ENCODE peak calls at places on chromosomes 11 and 22, in ten cellular contexts. K is tibial artery, A is MM.1S, D is colonic mucosa, U is transverse colon, H is right lobe of liver, R is AG04450, E is endodermal cell, V is adrenal gland, N is GM23338. Y is an unnamed sample.

GRCh38 chr11:133821776-133822175 is 23.5 kb downstream of the SPATA19 start:
- DNase-seq in V (peak), E (peak), A (peak), N (peak), D (peak), R (no peak), U (peak), H (no peak), K (no peak), Y (peak)

GRCh38 chr11:130831506-130832385 is 84.5 kb downstream of the SNX19 start:
- DNase-seq in D (no peak), K (no peak), R (no peak), U (no peak), H (no peak), A (peak), V (no peak), N (peak), E (peak), Y (no peak)

GRCh38 chr22:46593996-46594946 is 25.9 kb upstream of the GRAMD4 start:
- DNase-seq in K (no peak), H (peak), R (no peak), A (no peak), U (no peak), V (no peak), E (no peak), D (no peak), N (no peak), Y (no peak)

GRCh38 chr11:104926771-104927470 is 28.7 kb upstream of the CASP12 start:
- DNase-seq in A (no peak), V (no peak), R (no peak), E (peak), K (no peak), D (no peak), U (no peak), H (no peak), N (peak), Y (no peak)

GRCh38 chr22:49372530-49373288 is 455.0 kb downstream of the BRD1 start:
- DNase-seq in A (no peak), E (peak), H (no peak), U (no peak), R (no peak), D (peak), V (no peak), N (no peak), K (no peak), Y (peak)

GRCh38 chr22:40585205-40585778 is 51.2 kb downstream of the MRTFA start:
- DNase-seq in V (no peak), U (no peak), E (no peak), N (no peak), H (no peak), A (no peak), D (no peak), K (no peak), R (no peak), Y (no peak)

GRCh38 chr11:115528217-115528616 is 24.0 kb upstream of the CADM1 start:
- DNase-seq in U (no peak), V (no peak), K (no peak), N (peak), E (peak), D (no peak), R (no peak), H (no peak), A (no peak), Y (no peak)

GRCh38 chr11:134761926-134762247 is 349.8 kb upstream of the B3GAT1 start:
- DNase-seq in H (no peak), N (no peak), K (no peak), A (no peak), E (no peak), R (no peak), V (no peak), D (no peak), U (no peak), Y (no peak)

GRCh38 chr11:78192223-78192719 is 3.6 kb downstream of the USP35 start:
- DNase-seq in D (no peak), H (no peak), V (peak), U (no peak), K (no peak), E (no peak), A (no peak), N (no peak), R (no peak), Y (peak)

GRCh38 chr11:128463975-128464374 is 123.4 kb downstream of the ETS1 start:
- DNase-seq in V (no peak), A (no peak), R (no peak), U (no peak), E (no peak), K (no peak), N (no peak), H (no peak), D (no peak), Y (no peak)

GRCh38 chr11:44403176-44403575 is 93.2 kb upstream of the ALX4 start:
- DNase-seq in K (no peak), H (no peak), A (no peak), V (no peak), U (no peak), N (no peak), R (no peak), D (no peak), E (no peak), Y (no peak)

GRCh38 chr11:130190371-130190881 is 30.8 kb downstream of the ST14 start:
- DNase-seq in H (no peak), E (no peak), R (no peak), A (no peak), N (no peak), D (peak), U (peak), V (no peak), K (no peak), Y (no peak)

GRCh38 chr22:47174096-47174495 is 411.6 kb downstream of the TBC1D22A start:
- DNase-seq in D (no peak), R (no peak), E (peak), V (peak), N (no peak), A (no peak), U (no peak), K (no peak), H (peak), Y (no peak)

GRCh38 chr11:129280027-129280811 is 88.1 kb upstream of the ARHGAP32 start:
- DNase-seq in H (no peak), V (peak), A (no peak), N (no peak), K (no peak), U (peak), E (no peak), R (no peak), D (no peak), Y (no peak)

GRCh38 chr11:65278351-65278750 is 16.6 kb downstream of the POLA2 start:
- DNase-seq in R (no peak), N (peak), V (no peak), D (no peak), A (no peak), K (no peak), H (no peak), E (no peak), U (no peak), Y (no peak)

GRCh38 chr11:46159694-46160093 is 38.4 kb upstream of the PHF21A start:
- DNase-seq in A (no peak), N (no peak), U (peak), K (no peak), D (peak), H (no peak), V (no peak), R (no peak), E (no peak), Y (no peak)

GRCh38 chr11:23233075-23233474 is 372.8 kb upstream of the CCDC179 start:
- DNase-seq in H (no peak), K (no peak), V (no peak), N (no peak), E (no peak), U (no peak), R (no peak), D (no peak), A (no peak), Y (no peak)

GRCh38 chr11:75562836-75563484 is 907 bp downstream of the SERPINH1 start:
- DNase-seq in E (peak), A (no peak), V (peak), N (peak), D (no peak), H (no peak), R (no peak), U (peak), K (no peak), Y (no peak)

GRCh38 chr11:71086687-71087258 is 165.6 kb downstream of the SHANK2 start:
- DNase-seq in A (no peak), R (no peak), E (peak), U (no peak), H (no peak), N (peak), K (no peak), V (peak), D (peak), Y (peak)

GRCh38 chr11:47642099-47642855 is at the start of gene MTCH2:
- DNase-seq in D (peak), E (peak), U (peak), A (peak), K (peak), H (peak), N (peak), R (peak), V (peak), Y (peak)
- TF ChIP-seq CTCF in D (peak), E (peak), U (peak), A (peak), K (peak), H (peak), N (no peak), R (peak), V (peak), Y (peak)

GRCh38 chr11:123365955-123366354 is 64.1 kb upstream of the GRAMD1B start:
- DNase-seq in D (no peak), R (no peak), E (no peak), K (no peak), V (no peak), A (no peak), N (peak), H (no peak), U (no peak), Y (no peak)
- H3K27ac ChIP-seq in D (no peak), R (no peak), E (no peak), K (no peak), V (no peak), A (no peak), N (no peak), H (no peak), U (no peak), Y (no peak)

GRCh38 chr11:27381238-27381666 is 18.2 kb upstream of the CCDC34 start:
- DNase-seq in N (no peak), D (no peak), R (no peak), U (no peak), V (no peak), A (no peak), K (no peak), H (peak), E (no peak), Y (peak)

GRCh38 chr11:27385245-27385644 is 22.2 kb upstream of the CCDC34 start:
- DNase-seq in H (no peak), D (no peak), A (no peak), K (peak), E (no peak), N (no peak), V (peak), U (no peak), R (peak), Y (no peak)

GRCh38 chr11:27380796-27381195 is 17.8 kb upstream of the CCDC34 start:
- DNase-seq in U (no peak), K (no peak), H (no peak), N (no peak), R (no peak), A (no peak), D (no peak), V (no peak), E (no peak), Y (no peak)

GRCh38 chr11:27386176-27386575 is 23.2 kb upstream of the CCDC34 start:
- DNase-seq in K (no peak), H (no peak), R (no peak), E (no peak), N (no peak), V (no peak), A (no peak), U (no peak), D (no peak), Y (no peak)

GRCh38 chr11:27383645-27384044 is 20.6 kb upstream of the CCDC34 start:
- DNase-seq in H (no peak), U (no peak), E (no peak), D (no peak), R (no peak), V (no peak), A (no peak), N (no peak), K (no peak), Y (no peak)
- TF ChIP-seq CTCF in H (no peak), U (no peak), E (no peak), D (no peak), R (no peak), V (no peak), A (no peak), N (no peak), K (no peak), Y (no peak)

DNA sequence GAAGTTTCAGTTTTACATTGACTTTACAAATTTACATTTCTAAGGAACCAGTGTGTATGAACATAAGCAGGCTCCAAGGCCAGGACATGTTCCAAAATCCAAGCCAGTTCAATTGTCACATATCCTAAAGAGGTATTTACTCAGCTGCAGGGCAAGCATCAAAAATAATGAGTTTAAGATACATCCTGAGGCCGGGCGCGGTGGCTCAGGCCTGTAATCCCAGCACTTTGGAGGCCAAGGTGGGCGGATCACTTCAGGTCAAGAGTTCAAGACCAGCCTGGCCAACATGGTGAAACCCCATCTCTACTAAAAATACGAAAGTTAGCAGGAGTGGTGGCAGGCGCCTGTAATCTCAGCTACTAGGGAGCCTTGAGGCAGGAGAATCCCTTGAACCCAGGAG is 39.0 kb upstream of the AKIP1 start:
- DNase-seq in V (no peak), U (no peak), E (no peak), D (no peak), K (no peak), H (no peak), N (no peak), R (no peak), A (no peak), Y (no peak)
- H3K27ac ChIP-seq in V (no peak), U (peak), E (no peak), D (peak), K (peak), H (no peak), N (no peak), R (peak), A (no peak), Y (peak)

GRCh38 chr11:17013548-17014320 is 480 bp downstream of the PLEKHA7 start:
- DNase-seq in V (no peak), D (peak), A (peak), H (peak), R (no peak), K (no peak), U (peak), E (peak), N (peak), Y (peak)
- TF ChIP-seq CTCF in V (no peak), D (no peak), A (no peak), H (no peak), R (no peak), K (no peak), U (no peak), E (no peak), N (no peak), Y (no peak)

GRCh38 chr22:44755956-44756361 is 3.6 kb downstream of the ARHGAP8 start:
- DNase-seq in D (peak), U (peak), R (no peak), V (no peak), A (no peak), H (no peak), K (no peak), E (peak), N (peak), Y (peak)
- H3K27ac ChIP-seq in D (peak), U (peak), R (no peak), V (no peak), A (no peak), H (no peak), K (no peak), E (no peak), N (peak), Y (peak)

GRCh38 chr11:69486773-69487266 is 5.4 kb downstream of the LINC01488 start:
- DNase-seq in K (no peak), A (no peak), E (no peak), H (peak), U (no peak), R (no peak), V (no peak), N (no peak), D (no peak), Y (no peak)

GRCh38 chr11:69486056-69486772 is 4.8 kb downstream of the LINC01488 start:
- DNase-seq in E (no peak), K (no peak), R (no peak), V (no peak), A (no peak), U (no peak), D (no peak), H (peak), N (no peak), Y (no peak)

GRCh38 chr11:69484427-69485259 is 3.2 kb downstream of the LINC01488 start:
- DNase-seq in D (no peak), K (no peak), V (no peak), N (no peak), H (peak), A (no peak), R (no peak), U (no peak), E (no peak), Y (no peak)

GRCh38 chr11:69483696-69484426 is 2.4 kb downstream of the LINC01488 start:
- DNase-seq in H (peak), V (no peak), E (no peak), N (peak), U (no peak), R (no peak), A (no peak), D (no peak), K (no peak), Y (no peak)

DNA sequence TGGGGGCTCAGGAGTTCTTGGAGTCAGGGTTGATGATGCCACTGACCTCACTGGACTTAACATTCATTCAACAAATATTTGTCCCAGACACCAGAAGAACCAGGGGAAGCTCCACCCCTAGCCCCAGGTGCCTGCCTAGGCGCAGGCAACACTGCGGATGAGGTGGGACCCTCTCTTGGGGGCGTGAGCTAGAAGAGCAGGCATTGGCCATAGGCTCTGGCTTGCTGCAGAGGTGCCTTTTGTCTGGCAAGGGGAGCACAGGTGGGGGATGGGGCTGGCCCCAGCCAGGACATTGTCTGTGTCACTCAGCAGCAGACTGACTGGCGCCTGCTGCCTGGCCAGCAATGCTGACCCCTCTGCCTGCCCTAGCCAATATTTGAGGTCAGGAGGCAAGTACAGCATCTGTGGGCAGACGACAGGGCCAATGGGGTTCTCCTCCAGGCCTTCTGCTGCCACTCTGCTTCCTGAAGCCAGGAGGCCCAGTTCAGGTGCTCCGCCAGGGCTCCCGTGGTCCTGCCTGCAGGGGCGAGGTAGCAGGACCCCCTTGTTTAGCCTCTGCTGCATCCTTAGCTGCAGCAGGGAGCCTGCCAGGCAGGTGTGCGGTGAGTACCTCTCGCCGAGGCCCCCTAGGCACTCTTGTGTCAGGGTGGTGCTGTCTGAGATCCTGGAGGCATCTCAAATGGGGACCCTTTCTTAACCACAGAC is 4.0 kb downstream of the LINC01488 start:
- DNase-seq in A (no peak), E (no peak), D (no peak), R (no peak), U (no peak), V (no peak), H (peak), K (no peak), N (no peak), Y (no peak)
- TF ChIP-seq CTCF in A (no peak), E (no peak), D (no peak), R (no peak), U (no peak), V (no peak), H (no peak), K (no peak), N (no peak), Y (no peak)

GRCh38 chr22:42434748-42435425 is 2.7 kb upstream of the NFAM1 start:
- DNase-seq in K (no peak), D (no peak), A (no peak), E (no peak), R (no peak), U (no peak), H (no peak), V (no peak), N (no peak), Y (no peak)
- H3K27ac ChIP-seq in K (no peak), D (no peak), A (no peak), E (no peak), R (no peak), U (no peak), H (no peak), V (no peak), N (no peak), Y (no peak)

GRCh38 chr11:11107081-11107480 is 246.0 kb downstream of the CSNK2A3 start:
- DNase-seq in K (no peak), V (no peak), R (no peak), N (no peak), U (no peak), A (no peak), D (no peak), H (no peak), E (no peak), Y (no peak)

DNA sequence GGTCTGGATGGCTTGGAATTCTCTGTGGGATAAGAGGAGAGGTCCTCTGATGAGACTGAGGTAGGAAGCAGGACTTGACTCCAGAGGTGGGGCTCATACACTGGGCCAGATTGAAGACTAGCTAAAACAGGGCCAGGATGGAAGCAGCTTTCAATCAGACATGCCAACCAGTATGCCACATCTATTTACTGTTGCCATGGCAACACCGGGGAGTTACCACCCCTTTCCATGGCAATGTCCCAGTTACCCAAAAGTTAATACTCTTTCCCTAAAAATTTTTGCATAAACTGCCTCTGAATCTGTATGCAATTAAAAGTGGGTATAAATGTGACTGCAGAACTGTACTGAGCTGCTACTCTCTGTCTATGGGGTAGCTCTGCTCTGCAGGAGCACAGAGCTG is 247.5 kb upstream of the ZBED5 start:
- DNase-seq in A (no peak), K (no peak), H (no peak), N (peak), D (no peak), V (no peak), R (no peak), U (no peak), E (no peak), Y (no peak)
- TF ChIP-seq CTCF in A (no peak), K (no peak), H (no peak), N (no peak), D (no peak), V (no peak), R (no peak), U (no peak), E (no peak), Y (no peak)

GRCh38 chr11:66542362-66542761 is 3.5 kb downstream of the ZDHHC24 start:
- DNase-seq in E (no peak), A (no peak), N (no peak), R (no peak), D (no peak), K (no peak), H (no peak), V (no peak), U (no peak), Y (no peak)
- H3K27ac ChIP-seq in E (no peak), A (no peak), N (no peak), R (no peak), D (no peak), K (no peak), H (no peak), V (no peak), U (no peak), Y (no peak)

Y was measured in body of pancreas.